ENCODE peak calls at places on chromosome 4, in four cellular contexts. One of them, this sample, is unnamed. For H3K9me3, the result is how much of the 10 kb centered on the place peaks cover.

GRCh38 chr4:156931267-156931666 is 40.3 kb downstream of the PDGFC start:
- DNase-seq in GM23248: peak
- DNase-seq in A549: peak
- DNase-seq in cardiac muscle cell: no peak
- DNase-seq in this sample: peak

GRCh38 chr4:10753856-10754384 is 69.4 kb upstream of the CLNK start:
- DNase-seq in A549: no peak
- DNase-seq in GM23248: no peak
- DNase-seq in cardiac muscle cell: no peak
- DNase-seq in this sample: no peak

GRCh38 chr4:146585761-146586333 is 52.8 kb upstream of the POU4F2 start:
- DNase-seq in A549: no peak
- DNase-seq in GM23248: peak
- DNase-seq in cardiac muscle cell: no peak
- DNase-seq in this sample: no peak

GRCh38 chr4:119300072-119300387 is 21.9 kb downstream of the FABP2 start:
- DNase-seq in A549: no peak
- DNase-seq in GM23248: peak
- DNase-seq in cardiac muscle cell: peak
- DNase-seq in this sample: peak

GRCh38 chr4:117156806-117157205 is 71.4 kb upstream of the TRAM1L1 start:
- DNase-seq in GM23248: no peak
- DNase-seq in cardiac muscle cell: peak
- DNase-seq in A549: no peak
- DNase-seq in this sample: no peak

GRCh38 chr4:82799006-82799881 is 648 bp upstream of the SCD5 start:
- DNase-seq in A549: no peak
- DNase-seq in GM23248: peak
- DNase-seq in cardiac muscle cell: no peak
- DNase-seq in this sample: no peak

GRCh38 chr4:15689540-15689939 is 7.9 kb downstream of the FAM200B start:
- DNase-seq in cardiac muscle cell: no peak
- DNase-seq in GM23248: peak
- DNase-seq in A549: no peak
- DNase-seq in this sample: no peak

GRCh38 chr4:125688841-125689240 is 374.1 kb downstream of the FAT4 start:
- DNase-seq in GM23248: no peak
- DNase-seq in cardiac muscle cell: no peak
- DNase-seq in A549: no peak
- DNase-seq in this sample: no peak

GRCh38 chr4:108135549-108136209 is 33.1 kb downstream of the LEF1 start:
- DNase-seq in cardiac muscle cell: no peak
- DNase-seq in A549: no peak
- DNase-seq in GM23248: no peak
- DNase-seq in this sample: no peak

GRCh38 chr4:37891221-37892159 is 606 bp downstream of the TBC1D1 start:
- DNase-seq in cardiac muscle cell: peak
- DNase-seq in GM23248: peak
- DNase-seq in A549: no peak
- DNase-seq in this sample: no peak

GRCh38 chr4:56804551-56804950 is 16.9 kb downstream of the SPINK2 start:
- DNase-seq in cardiac muscle cell: no peak
- DNase-seq in A549: no peak
- DNase-seq in GM23248: peak
- DNase-seq in this sample: no peak

GRCh38 chr4:7911044-7911578 is 28.6 kb downstream of the AFAP1 start:
- DNase-seq in GM23248: peak
- DNase-seq in A549: peak
- DNase-seq in cardiac muscle cell: peak
- DNase-seq in this sample: no peak
- H3K4me3 ChIP-seq in GM23248: peak
- H3K4me3 ChIP-seq in A549: peak
- H3K4me3 ChIP-seq in cardiac muscle cell: no peak
- H3K4me3 ChIP-seq in this sample: no peak

GRCh38 chr4:21320034-21320433 is 619.8 kb downstream of the PACRGL start:
- DNase-seq in GM23248: no peak
- DNase-seq in cardiac muscle cell: no peak
- DNase-seq in A549: no peak
- DNase-seq in this sample: no peak
- H3K9me3 ChIP-seq in GM23248: under half
- H3K9me3 ChIP-seq in cardiac muscle cell: under half
- H3K9me3 ChIP-seq in A549: under half
- H3K9me3 ChIP-seq in this sample: under half

DNA sequence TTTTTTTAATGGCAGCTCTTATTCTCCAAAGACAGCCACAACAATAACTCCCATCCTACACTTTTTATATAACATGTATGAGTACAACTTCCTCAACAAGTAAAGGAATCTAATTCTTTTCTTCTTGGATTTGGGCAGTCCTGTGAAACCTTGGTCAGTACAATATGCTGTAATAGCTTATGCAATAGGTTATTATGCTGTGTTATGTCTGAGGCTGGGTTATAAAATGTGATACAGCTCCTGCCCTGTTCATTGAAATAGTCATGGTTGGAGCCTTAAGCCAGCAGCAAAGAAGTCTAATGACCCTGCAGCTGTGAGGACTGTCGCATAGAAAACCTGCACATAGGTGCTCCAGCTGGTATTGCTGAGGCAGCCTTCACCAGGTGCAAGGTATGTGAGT is 215.8 kb upstream of the RASGEF1B start:
- DNase-seq in cardiac muscle cell: no peak
- DNase-seq in A549: no peak
- DNase-seq in GM23248: no peak
- DNase-seq in this sample: no peak
- H3K4me3 ChIP-seq in cardiac muscle cell: no peak
- H3K4me3 ChIP-seq in A549: no peak
- H3K4me3 ChIP-seq in GM23248: no peak
- H3K4me3 ChIP-seq in this sample: no peak

DNA sequence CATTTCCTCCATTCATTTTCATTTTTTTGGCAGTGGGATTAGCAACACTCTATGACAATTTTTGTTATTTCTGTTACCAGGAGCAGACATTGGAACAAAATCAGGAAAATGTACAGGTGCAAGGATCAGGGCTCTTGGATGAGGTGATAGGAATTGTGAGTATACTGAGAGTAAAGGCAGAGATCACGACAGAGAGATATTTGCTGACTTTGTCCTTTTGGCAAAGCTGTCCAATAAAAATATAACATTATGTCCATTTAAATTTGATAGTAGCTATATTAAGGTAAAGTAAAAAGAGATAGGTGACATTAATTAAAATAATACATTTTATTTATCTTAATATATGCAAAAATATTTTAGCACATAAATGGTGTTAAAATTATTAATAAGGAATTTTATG is 373.1 kb upstream of the GNPDA2 start:
- DNase-seq in cardiac muscle cell: no peak
- DNase-seq in GM23248: no peak
- DNase-seq in A549: no peak
- DNase-seq in this sample: no peak
- H3K9me3 ChIP-seq in cardiac muscle cell: under half
- H3K9me3 ChIP-seq in GM23248: under half
- H3K9me3 ChIP-seq in A549: under half
- H3K9me3 ChIP-seq in this sample: under half

GRCh38 chr4:107034982-107035710 is 967 bp downstream of the DKK2 start:
- DNase-seq in GM23248: peak
- DNase-seq in cardiac muscle cell: peak
- DNase-seq in A549: no peak
- DNase-seq in this sample: peak
- H3K4me3 ChIP-seq in GM23248: peak
- H3K4me3 ChIP-seq in cardiac muscle cell: peak
- H3K4me3 ChIP-seq in A549: peak
- H3K4me3 ChIP-seq in this sample: peak

GRCh38 chr4:43550981-43551627 is 658.6 kb downstream of the GRXCR1 start:
- DNase-seq in GM23248: no peak
- DNase-seq in cardiac muscle cell: no peak
- DNase-seq in A549: no peak
- DNase-seq in this sample: no peak
- H3K9me3 ChIP-seq in GM23248: under half
- H3K9me3 ChIP-seq in cardiac muscle cell: under half
- H3K9me3 ChIP-seq in A549: under half
- H3K9me3 ChIP-seq in this sample: under half

DNA sequence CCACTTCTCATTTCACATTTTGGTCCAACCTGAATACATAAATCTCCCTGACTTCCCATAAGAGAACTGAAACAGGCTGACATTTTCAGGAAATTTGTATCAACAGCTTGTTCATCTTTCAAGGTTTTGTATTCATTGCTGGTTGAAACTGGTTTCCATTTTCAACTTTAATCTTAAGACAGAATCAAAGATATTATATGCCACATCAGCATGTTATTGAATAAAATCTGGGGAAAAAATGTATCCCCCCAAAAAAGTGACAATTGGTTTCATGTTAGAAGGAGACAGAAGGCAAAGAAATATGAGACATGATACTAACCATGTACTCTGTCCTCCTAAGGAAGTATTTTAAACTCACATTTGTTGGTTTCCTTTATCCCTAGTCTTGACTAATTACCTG is 3.0 kb upstream of the ANTXR2 start:
- DNase-seq in A549: no peak
- DNase-seq in GM23248: no peak
- DNase-seq in cardiac muscle cell: no peak
- DNase-seq in this sample: no peak
- H3K4me3 ChIP-seq in A549: no peak
- H3K4me3 ChIP-seq in GM23248: no peak
- H3K4me3 ChIP-seq in cardiac muscle cell: no peak
- H3K4me3 ChIP-seq in this sample: no peak

GRCh38 chr4:14043203-14043602 is 415.7 kb upstream of the BOD1L1 start:
- DNase-seq in cardiac muscle cell: no peak
- DNase-seq in A549: no peak
- DNase-seq in GM23248: no peak
- DNase-seq in this sample: no peak
- H3K9me3 ChIP-seq in cardiac muscle cell: under half
- H3K9me3 ChIP-seq in A549: under half
- H3K9me3 ChIP-seq in GM23248: under half
- H3K9me3 ChIP-seq in this sample: under half

GRCh38 chr4:145544998-145545397 is 63.3 kb downstream of the SMAD1 start:
- DNase-seq in GM23248: no peak
- DNase-seq in A549: no peak
- DNase-seq in cardiac muscle cell: no peak
- DNase-seq in this sample: no peak

GRCh38 chr4:145538636-145539035 is 57.0 kb downstream of the SMAD1 start:
- DNase-seq in cardiac muscle cell: no peak
- DNase-seq in GM23248: no peak
- DNase-seq in A549: no peak
- DNase-seq in this sample: no peak

GRCh38 chr4:145540235-145540634 is 58.6 kb downstream of the SMAD1 start:
- DNase-seq in A549: no peak
- DNase-seq in cardiac muscle cell: no peak
- DNase-seq in GM23248: no peak
- DNase-seq in this sample: no peak

GRCh38 chr4:145539677-145540076 is 58.0 kb downstream of the SMAD1 start:
- DNase-seq in GM23248: no peak
- DNase-seq in A549: no peak
- DNase-seq in cardiac muscle cell: no peak
- DNase-seq in this sample: no peak

DNA sequence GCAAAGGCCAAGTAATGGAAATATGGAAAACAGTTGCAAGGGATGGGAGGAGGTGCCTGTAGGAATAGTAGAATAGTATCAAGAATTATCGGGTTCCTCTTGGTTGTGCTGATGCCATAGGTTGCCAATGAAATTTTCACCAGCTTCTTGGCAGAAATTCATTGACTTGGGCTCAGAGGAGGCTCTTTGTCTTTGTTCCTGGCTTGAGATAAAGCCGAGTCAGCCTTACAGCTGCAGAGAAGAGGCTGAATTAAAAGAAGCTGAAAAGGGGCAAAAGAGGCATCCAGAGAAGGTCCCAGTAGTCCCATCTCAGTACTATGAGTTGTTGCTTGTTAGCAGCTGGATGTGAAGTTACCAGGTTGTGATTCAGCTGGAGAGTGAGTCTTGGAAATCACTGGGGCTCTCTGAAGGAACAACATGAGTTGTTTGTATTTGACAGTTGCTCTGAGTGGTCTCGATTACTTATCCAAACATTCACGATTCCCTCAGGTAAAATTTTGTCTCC is 59.7 kb downstream of the SMAD1 start:
- DNase-seq in GM23248: no peak
- DNase-seq in cardiac muscle cell: no peak
- DNase-seq in A549: no peak
- DNase-seq in this sample: no peak
- H3K4me3 ChIP-seq in GM23248: no peak
- H3K4me3 ChIP-seq in cardiac muscle cell: no peak
- H3K4me3 ChIP-seq in A549: no peak
- H3K4me3 ChIP-seq in this sample: no peak

GRCh38 chr4:175048111-175048784 is 130.1 kb downstream of the ADAM29 start:
- DNase-seq in cardiac muscle cell: no peak
- DNase-seq in A549: no peak
- DNase-seq in GM23248: no peak
- DNase-seq in this sample: no peak
- H3K9me3 ChIP-seq in cardiac muscle cell: under half
- H3K9me3 ChIP-seq in A549: under half
- H3K9me3 ChIP-seq in GM23248: under half
- H3K9me3 ChIP-seq in this sample: under half

This sample was measured in MG63.